ENCODE peak calls at places on chromosomes 12 and 14, in five cellular contexts. X, D, S, Q and P are unnamed samples.

GRCh38 chr12:4607056-4607455 is 41.8 kb downstream of the AKAP3 start:
- DNase-seq in X (no peak), Q (no peak), S (no peak), D (no peak), P (no peak)

GRCh38 chr12:6627598-6627997 is 8.2 kb downstream of the LPAR5 start:
- DNase-seq in S (no peak), Q (no peak), D (no peak), X (no peak), P (no peak)

GRCh38 chr12:26100966-26101744 is 23.7 kb downstream of the BHLHE41 start:
- DNase-seq in Q (no peak), S (no peak), D (no peak), X (peak; percentile 68), P (no peak)

GRCh38 chr12:30836656-30837445 is 82.1 kb upstream of the CAPRIN2 start:
- DNase-seq in X (no peak), D (no peak), Q (no peak), S (no peak), P (no peak)

GRCh38 chr12:6635856-6636521 is at the start of gene LPAR5:
- DNase-seq in X (peak; percentile 78), S (no peak), Q (no peak), D (no peak), P (no peak)

GRCh38 chr12:8157484-8158198 is 826 bp downstream of the ZNF705A start:
- DNase-seq in X (no peak), S (no peak), D (no peak), Q (no peak), P (no peak)

GRCh38 chr14:73753043-73753886 is 39.1 kb upstream of the PNMA1 start:
- DNase-seq in Q (no peak), X (peak; percentile 76), D (no peak), S (no peak), P (no peak)

GRCh38 chr12:66323017-66323416 is 20.7 kb downstream of the HELB start:
- DNase-seq in S (no peak), X (no peak), Q (no peak), D (no peak), P (no peak)

GRCh38 chr12:62957233-62957953 is 22.4 kb upstream of the PPM1H start:
- DNase-seq in S (no peak), D (no peak), Q (no peak), X (no peak), P (no peak)

GRCh38 chr12:113528606-113529005 is 56.9 kb upstream of the LHX5 start:
- DNase-seq in S (no peak), X (no peak), Q (no peak), D (no peak), P (no peak)

GRCh38 chr14:101594511-101595148 is 33.3 kb downstream of the DIO3 start:
- DNase-seq in Q (no peak), D (no peak), X (no peak), S (no peak), P (no peak)
- H3K4me3 ChIP-seq in Q (no peak overlapping the region), D (no peak overlapping the region), X (no peak overlapping the region), S (no peak overlapping the region), P (no peak overlapping the region)

DNA sequence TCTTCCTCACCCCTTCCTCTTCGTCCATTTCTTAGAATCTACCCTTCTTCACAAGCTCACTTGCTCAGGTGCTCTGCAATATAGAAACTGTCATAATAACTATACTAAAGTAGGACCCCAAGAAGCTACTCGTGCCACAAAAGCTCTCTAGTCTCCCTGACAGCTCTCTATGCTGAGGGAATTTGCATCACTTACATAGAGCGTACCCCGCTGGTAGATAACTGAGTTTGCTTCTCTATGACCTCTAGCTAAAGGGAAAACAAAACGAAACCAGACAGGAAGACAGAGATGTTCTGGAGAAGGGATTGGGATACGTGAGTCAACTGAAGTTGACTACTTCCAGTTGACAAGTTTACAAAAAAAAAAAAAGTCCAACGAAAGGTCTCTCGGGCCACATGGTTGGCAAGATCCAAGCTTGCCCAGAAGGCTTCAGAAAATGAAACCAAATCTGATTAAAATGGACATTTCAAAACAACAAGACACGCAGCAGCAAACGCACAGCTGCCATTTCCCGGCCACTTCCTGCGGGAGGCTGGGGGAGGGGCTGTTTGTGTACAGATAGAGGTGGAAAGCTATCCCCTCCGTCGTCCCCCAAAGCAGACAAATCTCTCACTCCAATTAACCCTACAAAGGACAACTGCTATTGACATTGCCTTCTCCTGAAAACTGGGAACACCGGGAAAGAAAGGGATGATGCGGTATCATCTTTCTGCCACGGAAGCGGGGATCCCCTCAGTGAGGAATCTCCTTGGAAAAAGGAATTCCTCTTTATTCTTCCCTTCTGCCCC is 1.3 kb downstream of the BAZ2A start:
- DNase-seq in X (peak; percentile 70), S (peak; percentile 73), D (peak; percentile 52), Q (no peak), P (peak; percentile 69)
- TF ChIP-seq POLR2A in X (no peak), S (no peak), D (peak; percentile 26), Q (no peak), P (no peak)

GRCh38 chr12:87796961-87797516 is 232.2 kb downstream of the C12orf50 start:
- DNase-seq in D (no peak), Q (no peak), X (no peak), S (no peak), P (no peak)

GRCh38 chr12:87795555-87795954 is 233.6 kb downstream of the C12orf50 start:
- DNase-seq in Q (no peak), X (no peak), S (no peak), D (no peak), P (no peak)

GRCh38 chr12:87793134-87793533 is 236.1 kb downstream of the C12orf50 start:
- DNase-seq in S (no peak), D (no peak), X (no peak), Q (no peak), P (no peak)
- TF ChIP-seq CTCF in S (no peak), D (no peak), X (no peak), Q (no peak), P (no peak)

GRCh38 chr14:45247427-45247826 is 5.6 kb downstream of the MIS18BP1 start:
- DNase-seq in D (no peak), X (no peak), Q (no peak), S (no peak), P (no peak)

GRCh38 chr14:45249847-45250575 is 3.0 kb downstream of the MIS18BP1 start:
- DNase-seq in X (no peak), D (no peak), S (peak; percentile 42), Q (no peak), P (no peak)

GRCh38 chr14:45246151-45246550 is 6.9 kb downstream of the MIS18BP1 start:
- DNase-seq in S (no peak), X (no peak), Q (no peak), D (no peak), P (no peak)

GRCh38 chr14:45251912-45252311 is 1.1 kb downstream of the MIS18BP1 start:
- DNase-seq in D (no peak), S (no peak), Q (no peak), X (no peak), P (no peak)

DNA sequence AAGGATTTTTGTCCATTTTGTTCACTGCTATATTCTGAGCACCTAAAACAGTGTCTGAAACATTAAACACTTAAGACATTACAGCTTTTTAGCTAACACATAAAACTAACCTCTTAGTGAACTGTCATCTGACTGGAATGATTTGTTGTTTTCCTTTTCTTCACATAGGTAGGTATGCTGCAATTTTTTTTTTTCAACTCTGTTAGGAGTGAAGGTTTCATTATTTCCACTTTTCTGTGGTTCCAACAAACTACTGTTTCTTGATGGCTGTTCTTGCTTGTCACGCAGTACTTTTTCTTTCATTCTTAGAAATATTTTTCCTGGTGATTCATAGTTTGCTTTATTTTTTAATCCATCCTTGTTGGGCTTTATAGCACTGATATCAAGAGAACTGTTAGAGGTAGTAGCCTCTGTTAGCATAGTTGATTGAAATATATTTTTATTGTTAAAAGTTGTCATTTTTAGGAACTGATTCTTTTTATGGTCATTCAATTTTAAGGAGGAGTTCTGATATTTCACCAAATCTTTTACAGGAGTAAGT is 6.3 kb downstream of the MIS18BP1 start:
- DNase-seq in Q (no peak), X (no peak), D (no peak), S (no peak), P (no peak)
- H3K4me3 ChIP-seq in Q (no peak overlapping the region), X (no peak overlapping the region), D (no peak overlapping the region), S (no peak overlapping the region), P (no peak overlapping the region)

GRCh38 chr12:53221203-53222076 is 10.6 kb downstream of the RARG start:
- DNase-seq in X (peak; percentile 80), D (peak; percentile 47), Q (no peak), S (peak; percentile 88), P (peak; percentile 84)
- TF ChIP-seq POLR2A in X (no peak), D (peak; percentile 47), Q (no peak), S (no peak), P (no peak)

GRCh38 chr14:99909500-99910064 is 116.4 kb downstream of the EML1 start:
- DNase-seq in X (no peak), Q (no peak), S (no peak), D (no peak), P (no peak)
- TF ChIP-seq CTCF in X (no peak), Q (no peak), S (no peak), D (no peak), P (no peak)

DNA sequence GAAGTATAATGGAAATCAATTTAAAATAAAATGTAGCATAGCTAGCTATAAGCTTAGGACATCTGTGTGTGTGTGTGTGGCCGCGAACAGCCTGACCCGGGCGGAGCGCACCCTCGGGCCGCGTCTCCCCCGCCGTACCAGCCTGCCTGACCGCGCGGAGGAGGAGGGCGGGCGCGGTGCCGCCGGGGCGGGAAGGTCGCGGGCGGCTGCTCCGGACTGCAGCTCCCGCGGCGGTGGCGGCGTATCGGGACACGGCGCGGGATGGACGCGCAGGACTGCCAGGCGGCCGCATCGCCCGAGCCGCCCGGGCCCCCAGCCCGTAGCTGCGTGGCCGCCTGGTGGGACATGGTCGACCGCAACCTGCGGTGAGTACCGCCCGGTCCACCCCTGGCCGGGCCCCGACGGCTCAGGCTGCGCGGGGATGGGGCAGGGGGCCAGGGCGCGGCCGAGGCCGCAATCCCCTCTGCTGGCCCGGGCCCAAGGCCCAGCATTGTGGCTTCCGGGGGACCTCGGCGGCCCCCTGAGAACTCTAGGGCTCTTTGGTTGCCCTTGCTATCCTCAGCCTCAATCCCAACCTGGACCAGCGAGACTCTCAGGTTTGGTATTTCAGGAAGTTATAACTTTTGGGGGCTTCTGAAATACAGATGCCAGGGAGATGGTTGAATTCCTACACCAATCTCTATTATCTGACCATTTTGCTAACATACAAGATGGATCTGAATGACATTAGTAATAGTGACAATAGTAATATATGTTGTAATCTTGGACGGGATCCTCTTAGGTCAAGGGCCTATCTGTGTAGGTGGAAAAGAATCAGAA is at the start of gene ABHD12B:
- DNase-seq in X (no peak), S (peak; percentile 57), Q (no peak), D (no peak), P (no peak)
- H3K4me3 ChIP-seq in X (peak within 1 kb of the TSS; percentile 32), S (no peak within 1 kb of the TSS), Q (peak within 1 kb of the TSS; percentile 62), D (no peak within 1 kb of the TSS), P (peak within 1 kb of the TSS; percentile 36)

GRCh38 chr14:63641473-63642228 is at the start of gene WDR89:
- DNase-seq in D (peak; percentile 98), S (peak; percentile 96), Q (peak; percentile 87), X (peak; percentile 97), P (peak; percentile 98)
- TF ChIP-seq POLR2A in D (peak; percentile 41), S (peak; percentile 35), Q (peak; percentile 40), X (no peak), P (peak; percentile 44)